ENCODE peak calls at places on chromosomes 6 and 20, in seven cellular contexts. L is aorta; M is heart left ventricle; P is upper lobe of left lung; D is SK-N-SH; G is mucosa of descending colon; V is CD4-positive, CD25-positive, alpha-beta regulatory T cell. J is an unnamed sample. For H3K9me3 and H3K4me1, the result is how much of the 10 kb centered on the place peaks cover.

GRCh38 chr6:79808846-79809245 is 138.5 kb downstream of the ELOVL4 start:
- DNase-seq in M (no peak), G (no peak), D (no peak), L (no peak), V (no peak), P (no peak), J (no peak)

GRCh38 chr20:23362392-23363256 is 642 bp downstream of the GZF1 start:
- DNase-seq in M (no peak), G (no peak), D (no peak), P (no peak), V (no peak), L (peak), J (peak)

GRCh38 chr6:36487698-36488097 is 44.9 kb downstream of the KCTD20 start:
- DNase-seq in V (no peak), G (no peak), M (no peak), P (no peak), L (no peak), D (no peak), J (no peak)

GRCh38 chr20:40942775-40943174 is 85.8 kb upstream of the TOP1 start:
- DNase-seq in P (no peak), D (no peak), G (no peak), M (no peak), V (no peak), L (no peak), J (no peak)

GRCh38 chr6:100493206-100493888 is 28.6 kb upstream of the SIM1 start:
- DNase-seq in P (no peak), D (no peak), G (no peak), V (no peak), M (no peak), L (no peak), J (no peak)

GRCh38 chr6:43698584-43699349 is 11.2 kb upstream of the MRPS18A start:
- DNase-seq in D (no peak), G (no peak), M (no peak), V (no peak), L (no peak), P (no peak), J (peak)

GRCh38 chr6:12345694-12346058 is 55.5 kb downstream of the EDN1 start:
- DNase-seq in V (no peak), P (no peak), L (no peak), G (no peak), D (no peak), M (no peak), J (no peak)

GRCh38 chr20:44288252-44288651 is 22.8 kb downstream of the FITM2 start:
- DNase-seq in P (no peak), V (no peak), G (no peak), M (no peak), D (no peak), L (no peak), J (peak)

GRCh38 chr6:96015791-96016776 is at the start of gene FUT9:
- DNase-seq in V (no peak), G (peak), M (peak), P (peak), D (peak), L (peak), J (no peak)

GRCh38 chr6:16921399-16922110 is 160.3 kb upstream of the ATXN1 start:
- DNase-seq in L (no peak), P (no peak), M (no peak), D (no peak), G (no peak), V (no peak), J (no peak)

GRCh38 chr6:154201708-154202107 is 154.9 kb downstream of the IPCEF1 start:
- DNase-seq in V (no peak), G (no peak), P (no peak), D (no peak), M (no peak), L (no peak), J (no peak)

GRCh38 chr6:38476141-38476540 is 163.6 kb downstream of the BTBD9 start:
- DNase-seq in G (no peak), V (no peak), L (no peak), D (no peak), M (no peak), P (no peak), J (no peak)

GRCh38 chr6:138491020-138491419 is 8.3 kb downstream of the NHSL1 start:
- DNase-seq in G (no peak), V (no peak), P (no peak), L (no peak), D (no peak), M (no peak), J (no peak)

GRCh38 chr6:109840796-109841195 is 137.3 kb upstream of the GPR6 start:
- DNase-seq in L (no peak), P (no peak), M (no peak), G (no peak), V (no peak), D (no peak), J (no peak)

GRCh38 chr6:130906736-130907381 is 79.7 kb downstream of the SMLR1 start:
- DNase-seq in D (no peak), L (no peak), P (no peak), M (no peak), G (no peak), V (no peak), J (no peak)

GRCh38 chr6:46235242-46235641 is 64.5 kb upstream of the ENPP5 start:
- DNase-seq in G (no peak), D (no peak), L (no peak), V (no peak), M (no peak), P (no peak), J (no peak)

GRCh38 chr6:85464260-85464644 is 14.4 kb downstream of the NT5E start:
- DNase-seq in P (no peak), G (no peak), L (peak), V (no peak), M (no peak), D (no peak), J (no peak)

GRCh38 chr6:148501178-148501590 is 158.5 kb downstream of the SASH1 start:
- DNase-seq in V (no peak), L (no peak), P (no peak), G (no peak), D (no peak), M (no peak), J (peak)

GRCh38 chr20:61173966-61174725 is 77.9 kb upstream of the CDH4 start:
- DNase-seq in P (no peak), L (no peak), V (no peak), M (no peak), D (no peak), G (no peak), J (no peak)

GRCh38 chr20:35991142-35991771 is 22.9 kb downstream of the CNBD2 start:
- DNase-seq in M (no peak), D (peak), L (no peak), V (no peak), G (no peak), P (no peak), J (peak)

GRCh38 chr6:47292027-47292426 is 17.7 kb downstream of the TNFRSF21 start:
- DNase-seq in D (no peak), L (no peak), V (no peak), G (no peak), P (no peak), M (no peak), J (no peak)

GRCh38 chr20:37161830-37162549 is 17.1 kb upstream of the RPN2 start:
- DNase-seq in L (no peak), G (no peak), V (no peak), D (no peak), M (no peak), P (no peak), J (no peak)

GRCh38 chr20:24633026-24633425 is 163.6 kb downstream of the SYNDIG1 start:
- DNase-seq in L (no peak), M (no peak), D (no peak), V (no peak), G (no peak), P (peak), J (no peak)

GRCh38 chr20:49320460-49320859 is 42.6 kb upstream of the ZNFX1 start:
- DNase-seq in V (no peak), P (no peak), M (no peak), G (no peak), L (no peak), D (peak), J (peak)

GRCh38 chr6:39102024-39102820 is 12.8 kb downstream of the SAYSD1 start:
- DNase-seq in D (no peak), P (peak), V (no peak), G (no peak), M (no peak), L (peak), J (no peak)

GRCh38 chr20:61169870-61170269 is 82.2 kb upstream of the CDH4 start:
- DNase-seq in V (no peak), P (no peak), M (no peak), G (no peak), D (no peak), L (no peak), J (no peak)

GRCh38 chr6:166687070-166687469 is 60.0 kb upstream of the RPS6KA2 start:
- DNase-seq in P (no peak), L (no peak), G (no peak), V (no peak), M (no peak), D (no peak), J (no peak)

GRCh38 chr20:43191946-43192847 is 2.5 kb upstream of the PTPRT start:
- DNase-seq in G (no peak), D (peak), P (peak), L (no peak), V (no peak), M (no peak), J (peak)

GRCh38 chr20:50151034-50151743 is 2.3 kb downstream of the PEDS1 start:
- DNase-seq in P (no peak), D (no peak), L (no peak), M (no peak), G (peak), V (no peak), J (peak)

GRCh38 chr6:3076320-3076719 is 8.0 kb downstream of the RIPK1 start:
- DNase-seq in P (no peak), D (no peak), G (no peak), V (no peak), M (no peak), L (no peak), J (no peak)

GRCh38 chr20:43690943-43691598 is 24.2 kb downstream of the MYBL2 start:
- DNase-seq in P (no peak), D (no peak), V (no peak), L (no peak), M (no peak), G (no peak), J (no peak)

GRCh38 chr20:22333885-22334545 is 250.4 kb downstream of the FOXA2 start:
- DNase-seq in L (peak), V (no peak), G (peak), P (peak), D (peak), M (no peak), J (peak)

GRCh38 chr20:62305149-62305764 is 2.5 kb downstream of the ADRM1 start:
- DNase-seq in G (no peak), V (no peak), M (no peak), P (no peak), L (no peak), D (no peak), J (no peak)
- H3K4me3 ChIP-seq in G (no peak), V (peak), M (no peak), P (no peak), L (no peak), D (peak), J (no peak)

GRCh38 chr20:29298271-29298590 is 1959.2 kb upstream of the DEFB115 start:
- DNase-seq in D (no peak), P (peak), V (no peak), L (no peak), M (no peak), G (no peak), J (no peak)

GRCh38 chr20:29298759-29299613 is 1958.5 kb upstream of the DEFB115 start:
- DNase-seq in D (no peak), M (no peak), G (no peak), P (no peak), V (no peak), L (no peak), J (no peak)

GRCh38 chr20:29299811-29300578 is 1957.5 kb upstream of the DEFB115 start:
- DNase-seq in D (no peak), P (peak), G (no peak), M (peak), V (no peak), L (no peak), J (no peak)

GRCh38 chr20:29296256-29297230 is 1960.9 kb upstream of the DEFB115 start:
- DNase-seq in V (no peak), P (peak), M (peak), D (no peak), L (no peak), G (no peak), J (no peak)

GRCh38 chr20:29297411-29298270 is 1959.8 kb upstream of the DEFB115 start:
- DNase-seq in L (no peak), P (peak), V (no peak), D (no peak), M (peak), G (no peak), J (no peak)
- H3K9me3 ChIP-seq in L (under half), P (half or more), V (under half), D (under half), M (under half), G (half or more), J (under half)

GRCh38 chr6:161444966-161445799 is 171.3 kb upstream of the AGPAT4 start:
- DNase-seq in D (no peak), M (no peak), L (no peak), P (no peak), V (no peak), G (no peak), J (no peak)

GRCh38 chr6:161440299-161440698 is 166.4 kb upstream of the AGPAT4 start:
- DNase-seq in V (no peak), G (no peak), L (no peak), M (no peak), D (no peak), P (no peak), J (no peak)

GRCh38 chr6:161443868-161444267 is 170.0 kb upstream of the AGPAT4 start:
- DNase-seq in G (no peak), M (peak), L (no peak), V (no peak), P (no peak), D (no peak), J (no peak)

GRCh38 chr6:161444464-161444863 is 170.6 kb upstream of the AGPAT4 start:
- DNase-seq in V (no peak), P (no peak), M (no peak), L (peak), G (no peak), D (no peak), J (no peak)

DNA sequence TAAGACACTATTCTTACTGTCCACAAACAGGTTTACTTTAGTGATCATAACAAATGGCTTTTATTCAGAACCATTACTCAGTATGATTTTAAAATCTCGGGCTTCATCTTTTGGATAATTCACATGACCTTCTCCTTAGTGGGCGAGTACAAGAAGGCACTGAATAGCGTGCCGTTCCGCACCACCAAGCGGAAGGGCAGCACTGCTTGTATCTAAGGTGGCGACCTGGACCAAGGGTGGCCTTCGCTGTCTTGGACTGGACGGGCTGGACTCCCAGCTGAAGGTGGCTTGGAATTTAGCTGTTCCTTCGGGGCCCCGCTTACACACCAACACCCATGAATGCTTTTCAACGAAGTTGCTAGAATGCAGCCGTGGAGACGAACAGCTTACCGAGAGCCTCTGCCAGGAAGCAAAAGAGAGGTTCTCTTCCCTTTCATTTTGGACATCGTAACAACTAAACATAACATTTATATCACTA is 168.6 kb upstream of the AGPAT4 start:
- DNase-seq in L (no peak), M (no peak), P (no peak), G (no peak), D (no peak), V (no peak), J (no peak)
- H3K4me1 ChIP-seq in L (under half), M (under half), P (under half), G (under half), D (under half), V (under half), J (under half)

DNA sequence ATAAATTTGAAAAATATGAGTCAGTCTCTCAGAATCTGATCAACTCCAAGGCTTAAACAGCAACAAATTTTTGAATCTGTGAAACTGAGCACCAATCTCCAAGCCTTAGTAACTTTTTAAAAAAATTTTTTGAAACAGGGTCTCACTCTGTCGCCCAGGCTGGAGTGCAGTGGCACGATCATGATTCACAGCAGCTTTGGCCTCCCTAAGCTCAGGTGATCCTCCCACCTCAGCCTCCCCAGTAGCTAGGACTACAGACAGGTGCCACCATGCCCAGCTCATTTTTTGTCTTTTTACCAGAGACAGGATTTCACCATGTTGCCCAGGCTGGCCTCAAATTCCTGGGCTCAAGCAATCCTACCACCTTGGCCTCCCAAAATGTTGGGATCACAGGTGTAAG is 207.9 kb upstream of the TCF21 start:
- DNase-seq in L (no peak), M (no peak), D (no peak), P (no peak), V (no peak), G (no peak), J (no peak)
- H3K4me3 ChIP-seq in L (no peak), M (no peak), D (no peak), P (no peak), V (no peak), G (no peak), J (no peak)

GRCh38 chr20:29740951-29741593 is 1516.4 kb upstream of the DEFB115 start:
- DNase-seq in L (peak), G (no peak), M (no peak), P (peak), D (peak), V (no peak), J (no peak)
- H3K9me3 ChIP-seq in L (under half), G (half or more), M (under half), P (half or more), D (under half), V (under half), J (under half)

GRCh38 chr6:30903236-30903635 is 4.8 kb upstream of the GTF2H4 start:
- DNase-seq in P (no peak), D (no peak), G (no peak), L (no peak), M (no peak), V (no peak), J (no peak)

GRCh38 chr6:30907758-30908591 is at the start of gene GTF2H4:
- DNase-seq in V (peak), P (peak), M (peak), D (peak), G (peak), L (peak), J (peak)

GRCh38 chr6:30913721-30914075 is 340 bp upstream of the VARS2 start:
- DNase-seq in V (no peak), G (no peak), D (no peak), M (no peak), L (no peak), P (no peak), J (no peak)

GRCh38 chr6:30912746-30913520 is 1.1 kb upstream of the VARS2 start:
- DNase-seq in P (no peak), M (no peak), V (no peak), G (peak), D (no peak), L (no peak), J (no peak)

GRCh38 chr6:30908700-30909099 is 693 bp downstream of the GTF2H4 start:
- DNase-seq in D (no peak), V (no peak), L (no peak), P (no peak), G (no peak), M (no peak), J (no peak)
- H3K4me1 ChIP-seq in D (under half), V (under half), L (under half), P (under half), G (under half), M (under half), J (under half)

GRCh38 chr20:62368303-62368628 is 1.2 kb upstream of the LAMA5 start:
- DNase-seq in D (no peak), M (no peak), V (no peak), P (no peak), G (no peak), L (no peak), J (no peak)

GRCh38 chr20:62367483-62368302 is 581 bp upstream of the LAMA5 start:
- DNase-seq in L (no peak), D (peak), P (peak), V (no peak), M (peak), G (no peak), J (no peak)

GRCh38 chr20:62370115-62370806 is 3.1 kb upstream of the LAMA5 start:
- DNase-seq in M (peak), D (no peak), P (peak), L (no peak), V (no peak), G (no peak), J (no peak)

GRCh38 chr20:62369508-62370114 is 2.5 kb upstream of the LAMA5 start:
- DNase-seq in G (no peak), V (no peak), D (no peak), P (no peak), L (no peak), M (peak), J (no peak)

GRCh38 chr20:62368629-62369507 is 1.8 kb upstream of the LAMA5 start:
- DNase-seq in D (peak), M (peak), L (no peak), P (peak), G (no peak), V (no peak), J (no peak)
- H3K4me3 ChIP-seq in D (no peak), M (peak), L (no peak), P (peak), G (no peak), V (no peak), J (no peak)

DNA sequence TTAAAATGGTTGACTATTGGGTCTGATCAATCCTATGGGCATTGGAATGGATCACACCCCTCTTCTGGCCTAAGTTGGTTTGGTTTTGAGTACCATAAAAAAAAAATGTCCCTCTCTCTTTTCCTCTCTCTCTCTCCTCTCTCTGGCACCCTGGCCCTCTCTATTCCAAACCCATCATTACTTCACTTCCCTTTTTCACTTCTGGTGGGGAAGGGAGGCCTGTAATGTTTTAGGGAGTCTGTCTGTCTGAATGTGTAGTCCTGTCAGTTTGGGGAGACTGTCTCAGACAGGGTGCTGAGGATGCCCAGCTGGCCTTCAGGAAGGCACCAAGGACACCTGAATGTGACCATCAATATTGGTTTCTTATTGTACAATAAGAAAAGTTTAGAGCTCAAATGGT is 165.8 kb downstream of the CD24 start:
- DNase-seq in D (no peak), P (no peak), G (no peak), L (no peak), V (no peak), M (no peak), J (no peak)
- H3K9me3 ChIP-seq in D (under half), P (under half), G (half or more), L (under half), V (under half), M (half or more), J (under half)